ENCODE peak calls at places on chromosomes 6 and 20, in nine cellular contexts. One of them, this sample, is unnamed.

GRCh38 chr20:1215386-1216170 is 10.3 kb upstream of the RAD21L1 start:
- DNase-seq in GM12865: no peak
- DNase-seq in NCI-H2029: no peak
- DNase-seq in coronary artery: no peak
- DNase-seq in lower lobe of right lung: no peak
- DNase-seq in NCI-H1105: no peak
- DNase-seq in T-helper 1 cell: no peak
- DNase-seq in C1 segment of cervical spinal cord: no peak
- DNase-seq in activated T-helper 1 cell treated with anti-CD3 and anti-CD28 coated beads, Interleukin-12 subunit alpha, Interleukin-12 subunit beta, Interleukin-2, Interleukin-4 antibody, amounts not matched to agents 30 ng/mL and 10 ng/mL and 1 ng/mL, durations not matched to agents 14 hours and 24 hours and 36 hours: no peak
- DNase-seq in this sample: no peak

GRCh38 chr6:169957351-169957963 is 206.0 kb downstream of the ERMARD start:
- DNase-seq in GM12865: no peak
- DNase-seq in NCI-H2029: no peak
- DNase-seq in coronary artery: peak
- DNase-seq in lower lobe of right lung: no peak
- DNase-seq in NCI-H1105: no peak
- DNase-seq in T-helper 1 cell: no peak
- DNase-seq in C1 segment of cervical spinal cord: no peak
- DNase-seq in activated T-helper 1 cell treated with anti-CD3 and anti-CD28 coated beads, Interleukin-12 subunit alpha, Interleukin-12 subunit beta, Interleukin-2, Interleukin-4 antibody, amounts not matched to agents 30 ng/mL and 10 ng/mL and 1 ng/mL, durations not matched to agents 14 hours and 24 hours and 36 hours: no peak
- DNase-seq in this sample: no peak

GRCh38 chr6:49915035-49915434 is 48.7 kb upstream of the CRISP1 start:
- DNase-seq in GM12865: no peak
- DNase-seq in NCI-H2029: no peak
- DNase-seq in coronary artery: no peak
- DNase-seq in lower lobe of right lung: no peak
- DNase-seq in NCI-H1105: no peak
- DNase-seq in T-helper 1 cell: no peak
- DNase-seq in C1 segment of cervical spinal cord: no peak
- DNase-seq in activated T-helper 1 cell treated with anti-CD3 and anti-CD28 coated beads, Interleukin-12 subunit alpha, Interleukin-12 subunit beta, Interleukin-2, Interleukin-4 antibody, amounts not matched to agents 30 ng/mL and 10 ng/mL and 1 ng/mL, durations not matched to agents 14 hours and 24 hours and 36 hours: no peak
- DNase-seq in this sample: peak

GRCh38 chr6:157184202-157185015 is 138.9 kb downstream of the TMEM242 start:
- DNase-seq in GM12865: peak
- DNase-seq in NCI-H2029: peak
- DNase-seq in coronary artery: no peak
- DNase-seq in lower lobe of right lung: peak
- DNase-seq in NCI-H1105: peak
- DNase-seq in T-helper 1 cell: peak
- DNase-seq in C1 segment of cervical spinal cord: peak
- DNase-seq in activated T-helper 1 cell treated with anti-CD3 and anti-CD28 coated beads, Interleukin-12 subunit alpha, Interleukin-12 subunit beta, Interleukin-2, Interleukin-4 antibody, amounts not matched to agents 30 ng/mL and 10 ng/mL and 1 ng/mL, durations not matched to agents 14 hours and 24 hours and 36 hours: peak
- DNase-seq in this sample: peak

GRCh38 chr6:2623348-2623747 is 127.4 kb downstream of the MYLK4 start:
- DNase-seq in GM12865: no peak
- DNase-seq in NCI-H2029: no peak
- DNase-seq in coronary artery: no peak
- DNase-seq in lower lobe of right lung: no peak
- DNase-seq in NCI-H1105: no peak
- DNase-seq in T-helper 1 cell: no peak
- DNase-seq in C1 segment of cervical spinal cord: no peak
- DNase-seq in activated T-helper 1 cell treated with anti-CD3 and anti-CD28 coated beads, Interleukin-12 subunit alpha, Interleukin-12 subunit beta, Interleukin-2, Interleukin-4 antibody, amounts not matched to agents 30 ng/mL and 10 ng/mL and 1 ng/mL, durations not matched to agents 14 hours and 24 hours and 36 hours: no peak
- DNase-seq in this sample: no peak

GRCh38 chr6:37783831-37784584 is 35.5 kb upstream of the ZFAND3 start:
- DNase-seq in GM12865: no peak
- DNase-seq in NCI-H2029: peak
- DNase-seq in coronary artery: no peak
- DNase-seq in lower lobe of right lung: peak
- DNase-seq in NCI-H1105: peak
- DNase-seq in T-helper 1 cell: no peak
- DNase-seq in C1 segment of cervical spinal cord: peak
- DNase-seq in activated T-helper 1 cell treated with anti-CD3 and anti-CD28 coated beads, Interleukin-12 subunit alpha, Interleukin-12 subunit beta, Interleukin-2, Interleukin-4 antibody, amounts not matched to agents 30 ng/mL and 10 ng/mL and 1 ng/mL, durations not matched to agents 14 hours and 24 hours and 36 hours: no peak
- DNase-seq in this sample: peak

GRCh38 chr20:33515569-33516216 is 25.8 kb downstream of the CBFA2T2 start:
- DNase-seq in GM12865: no peak
- DNase-seq in NCI-H2029: no peak
- DNase-seq in coronary artery: no peak
- DNase-seq in lower lobe of right lung: no peak
- DNase-seq in NCI-H1105: no peak
- DNase-seq in T-helper 1 cell: no peak
- DNase-seq in C1 segment of cervical spinal cord: no peak
- DNase-seq in activated T-helper 1 cell treated with anti-CD3 and anti-CD28 coated beads, Interleukin-12 subunit alpha, Interleukin-12 subunit beta, Interleukin-2, Interleukin-4 antibody, amounts not matched to agents 30 ng/mL and 10 ng/mL and 1 ng/mL, durations not matched to agents 14 hours and 24 hours and 36 hours: no peak
- DNase-seq in this sample: no peak

GRCh38 chr6:134307870-134308269 is 10.0 kb downstream of the SGK1 start:
- DNase-seq in GM12865: no peak
- DNase-seq in NCI-H2029: no peak
- DNase-seq in coronary artery: no peak
- DNase-seq in lower lobe of right lung: no peak
- DNase-seq in NCI-H1105: no peak
- DNase-seq in T-helper 1 cell: no peak
- DNase-seq in C1 segment of cervical spinal cord: no peak
- DNase-seq in activated T-helper 1 cell treated with anti-CD3 and anti-CD28 coated beads, Interleukin-12 subunit alpha, Interleukin-12 subunit beta, Interleukin-2, Interleukin-4 antibody, amounts not matched to agents 30 ng/mL and 10 ng/mL and 1 ng/mL, durations not matched to agents 14 hours and 24 hours and 36 hours: no peak
- DNase-seq in this sample: no peak

GRCh38 chr6:92577077-92577719 is 842.2 kb downstream of the EPHA7 start:
- DNase-seq in GM12865: no peak
- DNase-seq in NCI-H2029: no peak
- DNase-seq in coronary artery: no peak
- DNase-seq in lower lobe of right lung: no peak
- DNase-seq in NCI-H1105: no peak
- DNase-seq in T-helper 1 cell: no peak
- DNase-seq in C1 segment of cervical spinal cord: no peak
- DNase-seq in activated T-helper 1 cell treated with anti-CD3 and anti-CD28 coated beads, Interleukin-12 subunit alpha, Interleukin-12 subunit beta, Interleukin-2, Interleukin-4 antibody, amounts not matched to agents 30 ng/mL and 10 ng/mL and 1 ng/mL, durations not matched to agents 14 hours and 24 hours and 36 hours: no peak
- DNase-seq in this sample: no peak

GRCh38 chr6:109526905-109527628 is 44.0 kb upstream of the ZBTB24 start:
- DNase-seq in GM12865: peak
- DNase-seq in NCI-H2029: peak
- DNase-seq in coronary artery: no peak
- DNase-seq in lower lobe of right lung: no peak
- DNase-seq in NCI-H1105: peak
- DNase-seq in T-helper 1 cell: peak
- DNase-seq in C1 segment of cervical spinal cord: peak
- DNase-seq in activated T-helper 1 cell treated with anti-CD3 and anti-CD28 coated beads, Interleukin-12 subunit alpha, Interleukin-12 subunit beta, Interleukin-2, Interleukin-4 antibody, amounts not matched to agents 30 ng/mL and 10 ng/mL and 1 ng/mL, durations not matched to agents 14 hours and 24 hours and 36 hours: peak
- DNase-seq in this sample: peak

GRCh38 chr6:48087448-48087847 is 23.5 kb downstream of the PTCHD4 start:
- DNase-seq in GM12865: peak
- DNase-seq in NCI-H2029: no peak
- DNase-seq in coronary artery: no peak
- DNase-seq in lower lobe of right lung: no peak
- DNase-seq in NCI-H1105: no peak
- DNase-seq in T-helper 1 cell: no peak
- DNase-seq in C1 segment of cervical spinal cord: no peak
- DNase-seq in activated T-helper 1 cell treated with anti-CD3 and anti-CD28 coated beads, Interleukin-12 subunit alpha, Interleukin-12 subunit beta, Interleukin-2, Interleukin-4 antibody, amounts not matched to agents 30 ng/mL and 10 ng/mL and 1 ng/mL, durations not matched to agents 14 hours and 24 hours and 36 hours: no peak
- DNase-seq in this sample: no peak

GRCh38 chr20:58816051-58816450 is 34.7 kb downstream of the GNAS-AS1 start:
- DNase-seq in GM12865: no peak
- DNase-seq in NCI-H2029: no peak
- DNase-seq in coronary artery: no peak
- DNase-seq in lower lobe of right lung: no peak
- DNase-seq in NCI-H1105: no peak
- DNase-seq in T-helper 1 cell: no peak
- DNase-seq in C1 segment of cervical spinal cord: no peak
- DNase-seq in activated T-helper 1 cell treated with anti-CD3 and anti-CD28 coated beads, Interleukin-12 subunit alpha, Interleukin-12 subunit beta, Interleukin-2, Interleukin-4 antibody, amounts not matched to agents 30 ng/mL and 10 ng/mL and 1 ng/mL, durations not matched to agents 14 hours and 24 hours and 36 hours: no peak
- DNase-seq in this sample: no peak

GRCh38 chr6:169224185-169224695 is 29.4 kb downstream of the THBS2 start:
- DNase-seq in GM12865: no peak
- DNase-seq in NCI-H2029: no peak
- DNase-seq in coronary artery: peak
- DNase-seq in lower lobe of right lung: no peak
- DNase-seq in NCI-H1105: no peak
- DNase-seq in T-helper 1 cell: no peak
- DNase-seq in C1 segment of cervical spinal cord: no peak
- DNase-seq in activated T-helper 1 cell treated with anti-CD3 and anti-CD28 coated beads, Interleukin-12 subunit alpha, Interleukin-12 subunit beta, Interleukin-2, Interleukin-4 antibody, amounts not matched to agents 30 ng/mL and 10 ng/mL and 1 ng/mL, durations not matched to agents 14 hours and 24 hours and 36 hours: no peak
- DNase-seq in this sample: no peak

GRCh38 chr20:9241232-9241692 is 172.4 kb downstream of the PLCB4 start:
- DNase-seq in GM12865: no peak
- DNase-seq in NCI-H2029: peak
- DNase-seq in coronary artery: no peak
- DNase-seq in lower lobe of right lung: no peak
- DNase-seq in NCI-H1105: no peak
- DNase-seq in T-helper 1 cell: no peak
- DNase-seq in C1 segment of cervical spinal cord: no peak
- DNase-seq in activated T-helper 1 cell treated with anti-CD3 and anti-CD28 coated beads, Interleukin-12 subunit alpha, Interleukin-12 subunit beta, Interleukin-2, Interleukin-4 antibody, amounts not matched to agents 30 ng/mL and 10 ng/mL and 1 ng/mL, durations not matched to agents 14 hours and 24 hours and 36 hours: no peak
- DNase-seq in this sample: no peak

GRCh38 chr20:64223526-64224067 is 32.0 kb upstream of the PCMTD2 start:
- DNase-seq in GM12865: peak
- DNase-seq in NCI-H2029: peak
- DNase-seq in coronary artery: no peak
- DNase-seq in lower lobe of right lung: no peak
- DNase-seq in NCI-H1105: no peak
- DNase-seq in T-helper 1 cell: no peak
- DNase-seq in C1 segment of cervical spinal cord: no peak
- DNase-seq in activated T-helper 1 cell treated with anti-CD3 and anti-CD28 coated beads, Interleukin-12 subunit alpha, Interleukin-12 subunit beta, Interleukin-2, Interleukin-4 antibody, amounts not matched to agents 30 ng/mL and 10 ng/mL and 1 ng/mL, durations not matched to agents 14 hours and 24 hours and 36 hours: no peak
- DNase-seq in this sample: peak

GRCh38 chr6:23306251-23306950 is 737.0 kb downstream of the HDGFL1 start:
- DNase-seq in GM12865: no peak
- DNase-seq in NCI-H2029: no peak
- DNase-seq in coronary artery: no peak
- DNase-seq in lower lobe of right lung: no peak
- DNase-seq in NCI-H1105: no peak
- DNase-seq in T-helper 1 cell: no peak
- DNase-seq in C1 segment of cervical spinal cord: no peak
- DNase-seq in activated T-helper 1 cell treated with anti-CD3 and anti-CD28 coated beads, Interleukin-12 subunit alpha, Interleukin-12 subunit beta, Interleukin-2, Interleukin-4 antibody, amounts not matched to agents 30 ng/mL and 10 ng/mL and 1 ng/mL, durations not matched to agents 14 hours and 24 hours and 36 hours: no peak
- DNase-seq in this sample: no peak

This sample was measured in NCI-H1092 treated with DMSO at 0.1 percent for 48 hours.